ENCODE peak calls at places on chromosomes 12 and 14, in seven cellular contexts. B is gastrocnemius medialis, Z is GM23338, G is OCI-LY7, C is sigmoid colon, V is right lobe of liver, O is thoracic aorta. H is an unnamed sample.
A peak's percentile ranks its signal among the peaks of the same experiment; 100 is the strongest.

GRCh38 chr12:124487065-124487833 is 80.2 kb downstream of the NCOR2 start:
- DNase-seq in B (no peak), Z (no peak), G (peak; percentile 27), C (no peak), V (peak; percentile 52), O (no peak), H (no peak)

GRCh38 chr12:131844656-131845055 is 16.5 kb downstream of the MMP17 start:
- DNase-seq in B (no peak), Z (no peak), G (no peak), C (no peak), V (no peak), O (no peak), H (no peak)

GRCh38 chr14:83217492-83217891 is 1683.8 kb upstream of the SEL1L start:
- DNase-seq in B (no peak), Z (no peak), G (no peak), C (no peak), V (no peak), O (no peak), H (peak; percentile 21)

GRCh38 chr14:64673748-64674147 is 30.5 kb upstream of the PLEKHG3 start:
- DNase-seq in B (no peak), Z (no peak), G (no peak), C (no peak), V (no peak), O (no peak), H (no peak)

GRCh38 chr12:131603106-131604033 is 107.5 kb upstream of the SFSWAP start:
- DNase-seq in B (no peak), Z (no peak), G (peak; percentile 23), C (no peak), V (no peak), O (no peak), H (no peak)

GRCh38 chr12:89179245-89179644 is 173.1 kb downstream of the DUSP6 start:
- DNase-seq in B (no peak), Z (no peak), G (no peak), C (no peak), V (no peak), O (no peak), H (no peak)

GRCh38 chr12:124395284-124395752 is 100.4 kb downstream of the RFLNA start:
- DNase-seq in B (no peak), Z (no peak), G (no peak), C (no peak), V (no peak), O (no peak), H (no peak)

GRCh38 chr14:64760146-64760755 is 56.0 kb downstream of the PLEKHG3 start:
- DNase-seq in B (no peak), Z (peak; percentile 78), G (peak; percentile 48), C (no peak), V (no peak), O (no peak), H (peak; percentile 26)

GRCh38 chr14:105253329-105253682 is 5.0 kb downstream of the BTBD6 start:
- DNase-seq in B (no peak), Z (no peak), G (no peak), C (no peak), V (no peak), O (no peak), H (no peak)

GRCh38 chr14:75658957-75659356 is 1.7 kb downstream of the ERG28 start:
- DNase-seq in B (no peak), Z (no peak), G (no peak), C (no peak), V (no peak), O (no peak), H (no peak)

GRCh38 chr14:36208690-36209278 is 32.3 kb upstream of the PTCSC3 start:
- DNase-seq in B (no peak), Z (no peak), G (no peak), C (no peak), V (no peak), O (no peak), H (no peak)

GRCh38 chr14:32933623-32933942 is 5.1 kb upstream of the NPAS3 start:
- DNase-seq in B (no peak), Z (peak; percentile 74), G (no peak), C (no peak), V (no peak), O (no peak), H (no peak)

GRCh38 chr12:50647031-50647430 is 116.9 kb upstream of the ATF1 start:
- DNase-seq in B (no peak), Z (no peak), G (no peak), C (no peak), V (no peak), O (no peak), H (no peak)

GRCh38 chr14:86364634-86365033 is 834.7 kb downstream of the FLRT2 start:
- DNase-seq in B (no peak), Z (no peak), G (no peak), C (no peak), V (no peak), O (no peak), H (no peak)

GRCh38 chr12:49635656-49636055 is 12.3 kb downstream of the PRPF40B start:
- DNase-seq in B (no peak), Z (no peak), G (no peak), C (no peak), V (no peak), O (no peak), H (no peak)

GRCh38 chr12:95129115-95129514 is 55.7 kb upstream of the NR2C1 start:
- DNase-seq in B (no peak), Z (no peak), G (no peak), C (no peak), V (no peak), O (no peak), H (no peak)

GRCh38 chr12:57243521-57244305 is 7.3 kb downstream of the STAC3 start:
- DNase-seq in B (no peak), Z (peak; percentile 95), G (peak; percentile 87), C (peak; percentile 85), V (peak; percentile 82), O (no peak), H (peak; percentile 79)

DNA sequence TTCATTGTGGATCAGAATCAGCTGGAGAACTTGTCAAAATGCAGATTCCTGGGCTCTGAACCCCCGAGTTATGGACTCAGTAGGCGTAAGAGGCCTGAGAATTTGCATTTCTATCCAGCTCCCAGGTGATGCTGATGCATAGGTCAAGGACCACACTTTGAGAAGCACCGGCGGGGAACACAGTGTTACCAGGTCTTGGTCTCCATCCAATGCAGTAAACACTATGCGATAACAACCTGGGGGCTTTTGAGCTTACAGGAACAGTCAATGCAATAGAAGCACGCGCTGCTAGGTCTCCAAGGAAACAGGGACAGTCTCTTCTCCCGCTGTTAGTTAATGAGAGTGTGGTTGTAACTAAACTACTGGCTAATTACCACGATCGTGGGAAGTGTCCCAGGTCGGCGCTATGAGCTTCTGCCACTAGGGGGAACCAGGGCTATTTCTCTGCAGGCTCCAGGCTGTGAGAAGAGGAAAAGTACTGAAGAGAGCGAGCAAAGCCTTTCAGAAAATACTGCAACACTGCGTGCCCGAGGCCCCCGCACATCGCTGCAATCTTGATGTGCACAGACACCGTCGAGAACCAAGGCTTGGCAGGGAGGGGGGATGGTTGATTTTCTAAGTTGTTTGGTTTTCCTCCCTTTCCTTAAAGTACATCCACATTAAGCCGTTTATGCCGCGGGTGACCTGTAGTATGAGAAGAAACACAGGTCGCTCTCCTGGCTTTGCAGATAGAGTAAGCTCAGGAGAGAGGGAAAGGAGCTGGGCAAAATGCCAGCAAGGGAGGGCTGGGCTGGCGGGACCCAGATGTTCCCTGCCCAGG is 52.0 kb upstream of the KCNA1 start:
- DNase-seq in B (peak; percentile 30), Z (peak; percentile 92), G (peak; percentile 77), C (peak; percentile 81), V (peak; percentile 69), O (no peak), H (peak; percentile 81)
- H3K4me3 ChIP-seq in B (peak overlapping the region; percentile 24), Z (peak overlapping the region; percentile 46), G (no peak overlapping the region), C (peak overlapping the region; percentile 22), V (no peak overlapping the region), O (peak overlapping the region; percentile 59), H (no peak overlapping the region)

GRCh38 chr14:21023817-21024667 is 819 bp downstream of the NDRG2 start:
- DNase-seq in B (no peak), Z (peak; percentile 44), G (no peak), C (no peak), V (peak; percentile 70), O (no peak), H (no peak)

GRCh38 chr14:21022686-21023085 is 2.2 kb downstream of the NDRG2 start:
- DNase-seq in B (no peak), Z (no peak), G (no peak), C (no peak), V (no peak), O (no peak), H (no peak)

GRCh38 chr14:21024668-21025373 is at the start of gene NDRG2:
- DNase-seq in B (peak; percentile 82), Z (peak; percentile 95), G (no peak), C (peak; percentile 94), V (peak; percentile 89), O (no peak), H (peak; percentile 71)

GRCh38 chr14:21020977-21021545 is 3.8 kb downstream of the NDRG2 start:
- DNase-seq in B (no peak), Z (no peak), G (no peak), C (no peak), V (no peak), O (no peak), H (no peak)

GRCh38 chr14:21023174-21023573 is 1.7 kb downstream of the NDRG2 start:
- DNase-seq in B (no peak), Z (no peak), G (no peak), C (no peak), V (no peak), O (no peak), H (no peak)
- H3K4me3 ChIP-seq in B (peak overlapping the region; percentile 99), Z (no peak overlapping the region), G (no peak overlapping the region), C (peak overlapping the region; percentile 84), V (peak overlapping the region; percentile 98), O (no peak overlapping the region), H (peak overlapping the region; percentile 75)

GRCh38 chr12:65594373-65594772 is 229.9 kb upstream of the HMGA2 start:
- DNase-seq in B (no peak), Z (peak; percentile 51), G (no peak), C (no peak), V (no peak), O (no peak), H (no peak)
- H3K4me3 ChIP-seq in B (no peak overlapping the region), Z (peak overlapping the region; percentile 48), G (no peak overlapping the region), C (no peak overlapping the region), V (no peak overlapping the region), O (no peak overlapping the region), H (no peak overlapping the region)

GRCh38 chr12:99977550-99977949 is 7.2 kb downstream of the ANKS1B start:
- DNase-seq in B (no peak), Z (no peak), G (no peak), C (no peak), V (no peak), O (no peak), H (no peak)

GRCh38 chr12:99974146-99974545 is 10.6 kb downstream of the ANKS1B start:
- DNase-seq in B (no peak), Z (no peak), G (no peak), C (no peak), V (no peak), O (no peak), H (no peak)

GRCh38 chr12:99975321-99975720 is 9.4 kb downstream of the ANKS1B start:
- DNase-seq in B (no peak), Z (peak; percentile 15), G (no peak), C (no peak), V (no peak), O (no peak), H (no peak)

GRCh38 chr12:99978152-99978551 is 6.6 kb downstream of the ANKS1B start:
- DNase-seq in B (no peak), Z (no peak), G (no peak), C (no peak), V (no peak), O (no peak), H (no peak)

DNA sequence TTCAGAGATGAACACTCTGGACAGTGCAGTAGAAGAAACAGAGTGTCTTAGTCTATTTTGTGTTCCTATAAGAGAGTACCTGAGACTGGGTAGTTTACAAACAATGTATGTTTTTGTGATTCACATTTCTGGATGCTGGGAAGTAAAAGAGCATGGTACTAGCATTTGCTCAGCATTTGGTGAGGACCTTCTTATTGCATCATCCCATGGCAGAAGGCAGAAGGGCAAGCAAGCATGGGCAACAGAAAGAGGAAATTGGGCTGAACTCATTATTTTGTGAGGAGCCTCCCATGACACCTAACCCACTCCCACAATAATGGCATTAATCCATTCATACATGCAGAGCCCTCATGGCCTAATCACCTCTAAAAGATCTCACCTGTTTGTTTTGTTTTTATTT is 8.0 kb downstream of the ANKS1B start:
- DNase-seq in B (no peak), Z (no peak), G (no peak), C (no peak), V (no peak), O (no peak), H (no peak)
- H3K4me3 ChIP-seq in B (no peak overlapping the region), Z (no peak overlapping the region), G (no peak overlapping the region), C (no peak overlapping the region), V (no peak overlapping the region), O (no peak overlapping the region), H (no peak overlapping the region)